ENCODE peak calls at places on chromosome X, in seven cellular contexts. Z is suprapubic skin, A is endothelial cell of umbilical vein, L is body of pancreas, O is stomach, T is adrenal gland, S is HCT116. V is an unnamed sample.

GRCh38 chrX:133527415-133527814 is 112.1 kb upstream of the GPC4 start:
- DNase-seq in Z (no peak), A (no peak), L (no peak), O (no peak), T (no peak), S (no peak), V (no peak)

GRCh38 chrX:142238536-142238935 is 33.4 kb upstream of the MAGEC2 start:
- DNase-seq in Z (no peak), A (no peak), L (no peak), O (no peak), T (no peak), S (no peak), V (no peak)

GRCh38 chrX:23100826-23101225 is 101.1 kb downstream of the DDX53 start:
- DNase-seq in Z (no peak), A (no peak), L (no peak), O (no peak), T (no peak), S (no peak), V (no peak)

GRCh38 chrX:95427389-95427788 is 1257.3 kb upstream of the DIAPH2 start:
- DNase-seq in Z (no peak), A (no peak), L (no peak), O (no peak), T (peak), S (no peak), V (no peak)

GRCh38 chrX:103531002-103531401 is 11.7 kb upstream of the RAB40A start:
- DNase-seq in Z (no peak), A (no peak), L (no peak), O (no peak), T (no peak), S (no peak), V (no peak)

GRCh38 chrX:54711735-54712134 is 86.3 kb downstream of the ITIH6 start:
- DNase-seq in Z (no peak), A (no peak), L (no peak), O (no peak), T (no peak), S (no peak), V (no peak)

GRCh38 chrX:121579016-121579760 is 531.8 kb downstream of the GLUD2 start:
- DNase-seq in Z (no peak), A (peak), L (no peak), O (no peak), T (peak), S (peak), V (no peak)

GRCh38 chrX:24395775-24396174 is 35.3 kb downstream of the SUPT20HL1 start:
- DNase-seq in Z (no peak), A (peak), L (peak), O (peak), T (peak), S (peak), V (peak)

GRCh38 chrX:67546496-67547423 is 2.9 kb downstream of the AR start:
- DNase-seq in Z (no peak), A (no peak), L (no peak), O (no peak), T (no peak), S (no peak), V (no peak)

GRCh38 chrX:109954333-109954732 is 48.6 kb upstream of the TMEM164 start:
- DNase-seq in Z (no peak), A (peak), L (no peak), O (no peak), T (no peak), S (no peak), V (no peak)

GRCh38 chrX:83446355-83446754 is 61.7 kb upstream of the POU3F4 start:
- DNase-seq in Z (no peak), A (no peak), L (no peak), O (no peak), T (no peak), S (no peak), V (no peak)

GRCh38 chrX:65671286-65671685 is 3.8 kb downstream of the MSN start:
- DNase-seq in Z (no peak), A (no peak), L (no peak), O (no peak), T (no peak), S (no peak), V (no peak)

GRCh38 chrX:103157511-103158316 is 57.2 kb upstream of the BEX4 start:
- DNase-seq in Z (no peak), A (peak), L (peak), O (no peak), T (peak), S (no peak), V (no peak)

GRCh38 chrX:17738002-17738713 is 865 bp downstream of the SCML1 start:
- DNase-seq in Z (no peak), A (peak), L (peak), O (peak), T (peak), S (no peak), V (peak)

GRCh38 chrX:56281789-56282188 is 49.6 kb downstream of the KLF8 start:
- DNase-seq in Z (no peak), A (peak), L (no peak), O (no peak), T (no peak), S (peak), V (no peak)

GRCh38 chrX:101191217-101191750 is 28.3 kb upstream of the DRP2 start:
- DNase-seq in Z (peak), A (peak), L (no peak), O (peak), T (no peak), S (no peak), V (no peak)

GRCh38 chrX:13940646-13941045 is 89.0 kb downstream of the GEMIN8 start:
- DNase-seq in Z (no peak), A (no peak), L (no peak), O (no peak), T (no peak), S (no peak), V (no peak)

GRCh38 chrX:115030635-115031034 is 13.2 kb upstream of the IL13RA2 start:
- DNase-seq in Z (no peak), A (no peak), L (no peak), O (peak), T (no peak), S (no peak), V (no peak)

GRCh38 chrX:36334508-36335015 is 415.0 kb downstream of the CFAP47 start:
- DNase-seq in Z (no peak), A (no peak), L (no peak), O (no peak), T (no peak), S (no peak), V (no peak)

GRCh38 chrX:29662101-29662500 is 553.3 kb upstream of the MAGEB2 start:
- DNase-seq in Z (no peak), A (peak), L (no peak), O (no peak), T (no peak), S (no peak), V (no peak)

GRCh38 chrX:46791927-46792825 is 33.3 kb upstream of the SLC9A7 start:
- DNase-seq in Z (no peak), A (peak), L (peak), O (peak), T (no peak), S (peak), V (peak)

GRCh38 chrX:137052641-137053235 is 18.9 kb upstream of the GPR101 start:
- DNase-seq in Z (no peak), A (no peak), L (no peak), O (no peak), T (no peak), S (no peak), V (no peak)

GRCh38 chrX:22122510-22122909 is 90.4 kb downstream of the PHEX start:
- DNase-seq in Z (no peak), A (peak), L (peak), O (no peak), T (no peak), S (no peak), V (no peak)

GRCh38 chrX:68867458-68868166 is 38.8 kb downstream of the EFNB1 start:
- DNase-seq in Z (no peak), A (no peak), L (no peak), O (no peak), T (peak), S (no peak), V (no peak)

GRCh38 chrX:8845060-8845459 is 43.9 kb upstream of the FAM9A start:
- DNase-seq in Z (no peak), A (no peak), L (no peak), O (no peak), T (no peak), S (no peak), V (no peak)

GRCh38 chrX:67544871-67545771 is 1.3 kb downstream of the AR start:
- DNase-seq in Z (peak), A (peak), L (peak), O (no peak), T (no peak), S (no peak), V (no peak)

GRCh38 chrX:154135458-154136229 is 8.4 kb upstream of the OPN1LW start:
- DNase-seq in Z (no peak), A (no peak), L (no peak), O (no peak), T (no peak), S (no peak), V (no peak)

GRCh38 chrX:37755073-37755472 is 24.8 kb upstream of the CYBB start:
- DNase-seq in Z (no peak), A (no peak), L (no peak), O (no peak), T (no peak), S (no peak), V (peak)

GRCh38 chrX:39854772-39855747 is 242.7 kb downstream of the BCOR start:
- DNase-seq in Z (no peak), A (no peak), L (no peak), O (no peak), T (no peak), S (no peak), V (peak)
- TF ChIP-seq POLR2A in Z (no peak), A (no peak), L (no peak), O (no peak), T (no peak), S (no peak), V (no peak)

GRCh38 chrX:11375614-11376119 is 82.5 kb downstream of the AMELX start:
- DNase-seq in Z (no peak), A (peak), L (no peak), O (no peak), T (no peak), S (no peak), V (no peak)

GRCh38 chrX:11380187-11380586 is 87.0 kb downstream of the AMELX start:
- DNase-seq in Z (no peak), A (peak), L (no peak), O (no peak), T (no peak), S (no peak), V (no peak)

GRCh38 chrX:11371106-11371505 is 77.9 kb downstream of the AMELX start:
- DNase-seq in Z (no peak), A (no peak), L (no peak), O (no peak), T (no peak), S (no peak), V (no peak)

GRCh38 chrX:11376163-11376562 is 83.0 kb downstream of the AMELX start:
- DNase-seq in Z (no peak), A (no peak), L (no peak), O (no peak), T (no peak), S (no peak), V (no peak)

DNA sequence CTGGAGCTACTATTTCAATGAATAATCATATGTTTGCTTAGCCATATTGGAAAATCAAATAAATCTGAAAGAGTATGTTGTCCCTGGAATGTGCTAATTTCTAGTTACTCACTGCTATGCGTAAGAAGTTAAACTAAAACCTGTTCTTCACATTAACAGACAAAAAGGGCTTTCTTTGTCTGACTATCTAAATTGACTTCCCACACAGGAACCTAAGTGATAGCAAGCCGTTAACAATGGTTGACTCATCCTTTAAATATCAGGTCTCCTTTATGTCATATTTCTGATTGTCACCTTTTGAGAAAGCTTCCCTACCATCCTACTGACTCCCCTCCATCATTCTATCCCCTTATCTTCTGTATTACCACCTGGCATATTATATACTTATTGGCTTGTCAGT is 81.4 kb downstream of the AMELX start:
- DNase-seq in Z (no peak), A (no peak), L (no peak), O (no peak), T (no peak), S (no peak), V (no peak)
- H3K27ac ChIP-seq in Z (no peak), A (no peak), L (no peak), O (no peak), T (no peak), S (no peak), V (no peak)

GRCh38 chrX:135522132-135522530 is 1.7 kb downstream of the INTS6L start:
- DNase-seq in Z (no peak), A (no peak), L (no peak), O (no peak), T (no peak), S (no peak), V (no peak)

GRCh38 chrX:135522878-135523693 is 2.6 kb downstream of the INTS6L start:
- DNase-seq in Z (no peak), A (no peak), L (no peak), O (no peak), T (no peak), S (no peak), V (no peak)

GRCh38 chrX:135520022-135520552 is 373 bp upstream of the INTS6L start:
- DNase-seq in Z (no peak), A (no peak), L (no peak), O (no peak), T (peak), S (no peak), V (no peak)

GRCh38 chrX:135521405-135522131 is 1.1 kb downstream of the INTS6L start:
- DNase-seq in Z (peak), A (peak), L (peak), O (peak), T (peak), S (peak), V (peak)

DNA sequence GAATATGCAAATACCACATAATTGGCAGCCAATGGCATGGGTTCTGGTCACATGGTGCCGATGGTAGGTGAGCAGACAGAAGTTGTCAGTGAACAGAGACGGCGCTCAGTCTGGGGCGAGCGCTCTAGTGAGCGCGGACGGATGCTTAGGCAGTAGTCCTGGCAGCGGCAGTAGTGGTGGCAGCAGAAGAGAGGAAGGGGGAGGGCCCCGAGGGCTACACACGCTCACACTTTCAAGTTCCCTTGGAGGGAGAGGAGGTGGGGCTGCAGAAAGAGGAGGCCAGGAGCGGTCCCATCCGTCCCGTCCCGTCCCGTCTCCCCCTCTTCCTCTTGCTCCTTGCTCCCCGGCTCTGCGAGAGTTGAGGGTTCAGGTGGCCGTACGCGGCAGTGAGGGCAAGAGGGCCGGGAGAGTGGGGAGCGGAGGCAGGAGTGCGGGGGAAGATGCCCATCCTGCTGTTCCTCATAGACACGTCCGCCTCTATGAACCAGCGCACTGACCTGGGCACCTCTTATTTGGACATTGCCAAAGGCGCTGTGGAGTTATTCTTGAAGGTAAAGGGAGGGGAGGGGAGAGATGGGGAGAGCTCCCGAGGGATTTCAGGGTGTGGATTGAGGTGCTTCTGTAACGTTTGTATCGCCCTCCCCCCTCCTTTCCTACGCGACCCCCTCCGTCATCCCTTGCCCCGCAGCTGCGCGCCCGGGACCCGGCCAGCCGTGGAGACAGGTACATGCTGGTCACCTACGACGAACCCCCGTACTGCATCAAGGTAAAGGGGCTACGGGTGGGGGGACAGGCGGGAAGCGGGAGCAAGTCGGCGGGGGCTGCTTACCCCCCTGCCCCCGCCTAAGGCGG is at the start of gene INTS6L:
- DNase-seq in Z (peak), A (peak), L (peak), O (peak), T (peak), S (peak), V (peak)
- TF ChIP-seq POLR2A in Z (peak), A (peak), L (peak), O (no peak), T (peak), S (peak), V (peak)

GRCh38 chrX:147693511-147693910 is 218.2 kb upstream of the FMR1 start:
- DNase-seq in Z (no peak), A (no peak), L (no peak), O (no peak), T (no peak), S (no peak), V (no peak)

GRCh38 chrX:147699061-147699460 is 212.7 kb upstream of the FMR1 start:
- DNase-seq in Z (no peak), A (no peak), L (no peak), O (no peak), T (no peak), S (no peak), V (no peak)
- H3K27ac ChIP-seq in Z (no peak), A (no peak), L (no peak), O (no peak), T (no peak), S (no peak), V (no peak)